ENCODE peak calls at places on chromosomes 4 and X, in five cellular contexts. One of them, this sample, is unnamed.

GRCh38 chr4:24419147-24420034 is 165.0 kb downstream of the DHX15 start:
- DNase-seq in K562: peak
- DNase-seq in HepG2: peak
- DNase-seq in SK-N-SH: peak
- DNase-seq in HL-60: peak
- DNase-seq in this sample: peak

GRCh38 chr4:142840516-142841123 is 5.5 kb downstream of the INPP4B start:
- DNase-seq in K562: no peak
- DNase-seq in HepG2: peak
- DNase-seq in SK-N-SH: peak
- DNase-seq in HL-60: no peak
- DNase-seq in this sample: no peak

GRCh38 chr4:178414881-178415446 is 972.7 kb upstream of the AGA start:
- DNase-seq in K562: no peak
- DNase-seq in HepG2: no peak
- DNase-seq in SK-N-SH: peak
- DNase-seq in HL-60: no peak
- DNase-seq in this sample: no peak

GRCh38 chr4:8854866-8855265 is 16.8 kb downstream of the HMX1 start:
- DNase-seq in K562: no peak
- DNase-seq in HepG2: no peak
- DNase-seq in SK-N-SH: no peak
- DNase-seq in HL-60: no peak
- DNase-seq in this sample: no peak

GRCh38 chr4:43410636-43411035 is 518.1 kb downstream of the GRXCR1 start:
- DNase-seq in K562: no peak
- DNase-seq in HepG2: no peak
- DNase-seq in SK-N-SH: no peak
- DNase-seq in HL-60: no peak
- DNase-seq in this sample: no peak

GRCh38 chrX:40267334-40268118 is 169.8 kb upstream of the BCOR start:
- DNase-seq in K562: no peak
- DNase-seq in HepG2: no peak
- DNase-seq in SK-N-SH: no peak
- DNase-seq in HL-60: peak
- DNase-seq in this sample: no peak

GRCh38 chr4:157514711-157515110 is 294.2 kb downstream of the GRIA2 start:
- DNase-seq in K562: no peak
- DNase-seq in HepG2: peak
- DNase-seq in SK-N-SH: peak
- DNase-seq in HL-60: no peak
- DNase-seq in this sample: peak

GRCh38 chrX:39757971-39758370 is 339.8 kb downstream of the BCOR start:
- DNase-seq in K562: no peak
- DNase-seq in HepG2: no peak
- DNase-seq in SK-N-SH: no peak
- DNase-seq in HL-60: no peak
- DNase-seq in this sample: no peak

GRCh38 chr4:169293343-169294176 is 22.8 kb upstream of the SH3RF1 start:
- DNase-seq in K562: no peak
- DNase-seq in HepG2: no peak
- DNase-seq in SK-N-SH: no peak
- DNase-seq in HL-60: peak
- DNase-seq in this sample: no peak

GRCh38 chr4:169270156-169270809 is 473 bp downstream of the SH3RF1 start:
- DNase-seq in K562: peak
- DNase-seq in HepG2: no peak
- DNase-seq in SK-N-SH: peak
- DNase-seq in HL-60: peak
- DNase-seq in this sample: peak

GRCh38 chrX:153520286-153520917 is 3.0 kb downstream of the ATP2B3 start:
- DNase-seq in K562: no peak
- DNase-seq in HepG2: no peak
- DNase-seq in SK-N-SH: no peak
- DNase-seq in HL-60: no peak
- DNase-seq in this sample: no peak

GRCh38 chr4:74189331-74190043 is 31.6 kb downstream of the MTHFD2L start:
- DNase-seq in K562: peak
- DNase-seq in HepG2: peak
- DNase-seq in SK-N-SH: peak
- DNase-seq in HL-60: no peak
- DNase-seq in this sample: no peak

GRCh38 chr4:138816883-138817282 is 198.7 kb upstream of the NOCT start:
- DNase-seq in K562: no peak
- DNase-seq in HepG2: no peak
- DNase-seq in SK-N-SH: peak
- DNase-seq in HL-60: no peak
- DNase-seq in this sample: no peak
- TF ChIP-seq GABPA in K562: no peak
- TF ChIP-seq GABPA in HepG2: no peak
- TF ChIP-seq GABPA in SK-N-SH: no peak
- TF ChIP-seq GABPA in HL-60: no peak
- TF ChIP-seq GABPA in this sample: no peak

GRCh38 chrX:103400931-103401330 is 24.6 kb downstream of the BEX3 start:
- DNase-seq in K562: no peak
- DNase-seq in HepG2: no peak
- DNase-seq in SK-N-SH: no peak
- DNase-seq in HL-60: no peak
- DNase-seq in this sample: no peak

GRCh38 chrX:103398321-103398937 is 22.1 kb downstream of the BEX3 start:
- DNase-seq in K562: peak
- DNase-seq in HepG2: peak
- DNase-seq in SK-N-SH: no peak
- DNase-seq in HL-60: no peak
- DNase-seq in this sample: no peak

GRCh38 chrX:103397707-103398106 is 21.4 kb downstream of the BEX3 start:
- DNase-seq in K562: no peak
- DNase-seq in HepG2: no peak
- DNase-seq in SK-N-SH: no peak
- DNase-seq in HL-60: no peak
- DNase-seq in this sample: no peak

GRCh38 chrX:103396660-103397059 is 20.3 kb downstream of the BEX3 start:
- DNase-seq in K562: no peak
- DNase-seq in HepG2: no peak
- DNase-seq in SK-N-SH: no peak
- DNase-seq in HL-60: no peak
- DNase-seq in this sample: no peak

DNA sequence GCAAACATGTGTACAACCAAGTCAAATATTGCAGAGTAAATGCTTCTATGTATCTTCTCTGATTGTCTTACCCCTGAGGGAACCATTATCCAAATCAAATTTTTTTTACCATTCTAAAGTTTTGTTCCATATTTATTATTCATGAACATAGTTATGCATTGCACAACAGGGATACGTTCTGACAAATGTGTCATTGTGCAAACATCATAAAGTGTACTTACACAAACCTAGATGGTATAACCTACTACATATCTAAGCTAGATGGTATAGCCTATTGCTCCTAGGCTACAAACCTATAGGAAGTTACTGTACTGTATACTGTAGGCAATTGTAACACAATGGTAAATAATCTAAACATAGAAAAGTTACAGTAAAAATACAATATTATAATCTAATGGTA is 23.4 kb downstream of the BEX3 start:
- DNase-seq in K562: no peak
- DNase-seq in HepG2: no peak
- DNase-seq in SK-N-SH: no peak
- DNase-seq in HL-60: no peak
- DNase-seq in this sample: no peak
- TF ChIP-seq GABPA in K562: no peak
- TF ChIP-seq GABPA in HepG2: no peak
- TF ChIP-seq GABPA in SK-N-SH: no peak
- TF ChIP-seq GABPA in HL-60: no peak
- TF ChIP-seq GABPA in this sample: no peak

DNA sequence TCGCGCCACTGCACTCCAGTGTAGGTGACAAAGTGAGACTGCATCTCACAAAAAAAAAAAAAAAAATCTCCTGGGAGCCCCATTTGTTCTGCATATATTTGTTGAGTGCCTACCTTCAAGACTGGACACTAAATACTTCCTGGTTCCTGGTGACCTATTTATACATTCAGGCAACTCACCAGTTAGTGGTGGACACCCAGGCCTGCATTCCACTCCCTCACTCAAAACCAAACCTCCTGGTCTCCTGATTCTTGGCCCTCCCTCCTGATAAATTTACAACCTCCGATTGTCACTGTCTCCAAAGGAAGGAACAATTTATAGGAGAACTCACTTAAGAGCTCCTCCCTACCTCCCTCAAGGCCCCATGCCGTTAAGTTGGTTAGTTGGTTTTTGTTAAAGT is 3.1 kb downstream of the SYAP1 start:
- DNase-seq in K562: no peak
- DNase-seq in HepG2: no peak
- DNase-seq in SK-N-SH: no peak
- DNase-seq in HL-60: no peak
- DNase-seq in this sample: no peak
- TF ChIP-seq GABPA in K562: no peak
- TF ChIP-seq GABPA in HepG2: no peak
- TF ChIP-seq GABPA in SK-N-SH: no peak
- TF ChIP-seq GABPA in HL-60: no peak
- TF ChIP-seq GABPA in this sample: no peak

DNA sequence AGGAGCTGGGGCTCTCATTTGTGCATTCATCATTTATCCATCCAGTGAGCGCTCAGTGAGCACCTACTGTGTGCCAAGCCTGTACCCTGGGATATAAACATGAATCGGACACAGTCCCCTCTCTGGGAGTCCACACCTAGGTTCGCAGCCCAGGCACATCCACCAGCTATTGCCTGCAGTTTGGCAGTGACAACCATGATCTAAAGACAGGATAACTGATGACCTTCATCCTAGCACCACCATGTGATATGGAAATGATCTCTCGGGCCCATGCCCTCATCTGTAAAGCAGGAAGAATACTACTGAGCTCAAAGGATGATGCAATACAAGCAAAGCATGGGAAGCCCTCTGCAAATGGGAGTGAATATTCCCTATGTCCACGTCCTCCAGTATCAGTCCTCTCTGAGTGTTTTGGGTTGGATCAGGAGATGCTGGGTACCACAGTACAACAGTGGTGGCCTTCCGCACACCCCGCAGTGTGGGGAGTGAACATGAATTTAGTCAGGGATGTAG is 80.9 kb upstream of the MSX1 start:
- DNase-seq in K562: no peak
- DNase-seq in HepG2: no peak
- DNase-seq in SK-N-SH: no peak
- DNase-seq in HL-60: no peak
- DNase-seq in this sample: no peak
- TF ChIP-seq GABPA in K562: no peak
- TF ChIP-seq GABPA in HepG2: no peak
- TF ChIP-seq GABPA in SK-N-SH: no peak
- TF ChIP-seq GABPA in HL-60: no peak
- TF ChIP-seq GABPA in this sample: no peak

GRCh38 chr4:147236806-147237205 is 244.1 kb upstream of the EDNRA start:
- DNase-seq in K562: no peak
- DNase-seq in HepG2: no peak
- DNase-seq in SK-N-SH: no peak
- DNase-seq in HL-60: no peak
- DNase-seq in this sample: no peak
- TF ChIP-seq GABPA in K562: no peak
- TF ChIP-seq GABPA in HepG2: no peak
- TF ChIP-seq GABPA in SK-N-SH: no peak
- TF ChIP-seq GABPA in HL-60: no peak
- TF ChIP-seq GABPA in this sample: no peak

GRCh38 chr4:78584863-78585576 is 33.5 kb downstream of the ANXA3 start:
- DNase-seq in K562: no peak
- DNase-seq in HepG2: peak
- DNase-seq in SK-N-SH: no peak
- DNase-seq in HL-60: no peak
- DNase-seq in this sample: no peak
- TF ChIP-seq GABPA in K562: no peak
- TF ChIP-seq GABPA in HepG2: no peak
- TF ChIP-seq GABPA in SK-N-SH: no peak
- TF ChIP-seq GABPA in HL-60: no peak
- TF ChIP-seq GABPA in this sample: no peak

GRCh38 chr4:185559913-185560281 is 24.6 kb upstream of the PDLIM3 start:
- DNase-seq in K562: no peak
- DNase-seq in HepG2: peak
- DNase-seq in SK-N-SH: no peak
- DNase-seq in HL-60: no peak
- DNase-seq in this sample: no peak
- TF ChIP-seq GABPA in K562: no peak
- TF ChIP-seq GABPA in HepG2: no peak
- TF ChIP-seq GABPA in SK-N-SH: no peak
- TF ChIP-seq GABPA in HL-60: no peak
- TF ChIP-seq GABPA in this sample: no peak

DNA sequence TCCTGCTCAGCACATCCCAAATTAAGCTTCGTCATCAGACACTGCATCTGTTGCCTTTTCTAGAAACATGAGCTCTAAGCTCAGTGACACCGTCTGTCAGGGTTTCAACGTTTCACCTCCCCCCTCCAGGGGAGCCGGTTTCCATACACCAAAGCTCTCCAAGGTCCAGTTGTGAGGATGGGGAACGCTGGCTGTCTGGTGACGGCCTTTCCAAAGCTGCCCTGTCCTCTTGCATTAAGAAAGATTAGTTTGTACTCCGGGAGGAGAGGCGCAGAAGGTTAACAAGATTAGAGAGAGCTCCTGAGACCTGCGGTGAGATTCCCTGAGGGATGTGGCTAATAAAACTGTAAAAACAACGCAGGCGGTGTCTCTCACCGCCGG is 43.2 kb downstream of the ASMT start:
- DNase-seq in K562: no peak
- DNase-seq in HepG2: no peak
- DNase-seq in SK-N-SH: no peak
- DNase-seq in HL-60: no peak
- DNase-seq in this sample: no peak
- TF ChIP-seq GABPA in K562: no peak
- TF ChIP-seq GABPA in HepG2: no peak
- TF ChIP-seq GABPA in SK-N-SH: no peak
- TF ChIP-seq GABPA in HL-60: no peak
- TF ChIP-seq GABPA in this sample: no peak